ENCODE peak calls at places on chromosomes 4 and X, in six cellular contexts. J is T-helper 1 cell, W is MV-4-11, G is T-cell, I is NCI-H460, T is activated T-cell treated with anti-CD3 and anti-CD28 coated beads for 1 hour. C is an unnamed sample.
A peak's percentile ranks its signal among the peaks of the same experiment; 100 is the strongest.

GRCh38 chrX:111928457-111928856 is 52.5 kb downstream of the TRPC5OS start:
- DNase-seq in J (no peak), W (no peak), G (no peak), I (no peak), T (no peak), C (no peak)

GRCh38 chr4:31620476-31620875 is 900.3 kb downstream of the PCDH7 start:
- DNase-seq in J (no peak), W (peak; percentile 5), G (no peak), I (no peak), T (no peak), C (no peak)

GRCh38 chrX:71667328-71668247 is at the start of gene LOC101059915:
- DNase-seq in J (no peak), W (no peak), G (no peak), I (no peak), T (no peak), C (no peak)

GRCh38 chr4:68346461-68346860 is 3.4 kb downstream of the YTHDC1 start:
- DNase-seq in J (no peak), W (no peak), G (no peak), I (no peak), T (no peak), C (no peak)

GRCh38 chr4:6119507-6120020 is 80.8 kb downstream of the JAKMIP1 start:
- DNase-seq in J (no peak), W (no peak), G (no peak), I (no peak), T (no peak), C (no peak)

GRCh38 chrX:116009871-116010710 is 160.5 kb upstream of the AGTR2 start:
- DNase-seq in J (no peak), W (peak; percentile 87), G (no peak), I (no peak), T (no peak), C (no peak)

GRCh38 chr4:170887396-170887795 is 797.6 kb upstream of the AADAT start:
- DNase-seq in J (no peak), W (no peak), G (no peak), I (no peak), T (no peak), C (no peak)

GRCh38 chrX:54980334-54980733 is 13.7 kb downstream of the PFKFB1 start:
- DNase-seq in J (no peak), W (peak; percentile 2), G (no peak), I (no peak), T (no peak), C (no peak)

GRCh38 chr4:68691186-68691585 is 20.7 kb upstream of the UGT2B15 start:
- DNase-seq in J (no peak), W (no peak), G (no peak), I (no peak), T (no peak), C (no peak)

C was measured in AML-193.